ENCODE peak calls at places on chromosomes 7 and 10, in four cellular contexts. A, K, O and W are unnamed samples.

GRCh38 chr10:120184547-120185337 is 272.3 kb upstream of the PLPP4 start:
- DNase-seq in A (no peak), O (no peak), K (no peak), W (peak)

GRCh38 chr7:90892213-90892612 is 296.1 kb downstream of the CDK14 start:
- DNase-seq in O (no peak), K (peak), A (no peak), W (no peak)

GRCh38 chr10:124238367-124238766 is 145.0 kb upstream of the CHST15 start:
- DNase-seq in A (no peak), K (no peak), O (no peak), W (no peak)

GRCh38 chr10:102795453-102796406 is 41.5 kb downstream of the CYP17A1 start:
- DNase-seq in K (no peak), O (no peak), A (no peak), W (no peak)

GRCh38 chr10:29619273-29619672 is 15.5 kb downstream of the SVIL start:
- DNase-seq in K (no peak), O (no peak), A (peak), W (no peak)

GRCh38 chr7:132742152-132742551 is 165.9 kb upstream of the PLXNA4 start:
- DNase-seq in A (no peak), O (no peak), K (no peak), W (no peak)

GRCh38 chr10:77896058-77896457 is 30.5 kb downstream of the DLG5 start:
- DNase-seq in A (no peak), K (no peak), O (no peak), W (no peak)

GRCh38 chr7:54811925-54812264 is 52.9 kb upstream of the SEC61G start:
- DNase-seq in K (no peak), A (no peak), O (no peak), W (no peak)

GRCh38 chr10:33129181-33129928 is 171.3 kb upstream of the ITGB1 start:
- DNase-seq in O (no peak), A (no peak), K (no peak), W (no peak)

GRCh38 chr7:101536232-101536631 is 92.9 kb downstream of the MYL10 start:
- DNase-seq in O (no peak), K (no peak), A (peak), W (no peak)

GRCh38 chr10:88908194-88908593 is 28.1 kb downstream of the STAMBPL1 start:
- DNase-seq in O (no peak), A (no peak), K (no peak), W (no peak)

GRCh38 chr10:97355571-97355975 is 21.0 kb upstream of the FRAT2 start:
- DNase-seq in A (no peak), O (no peak), K (no peak), W (peak)

GRCh38 chr10:72104472-72105097 is 16.2 kb upstream of the SPOCK2 start:
- DNase-seq in K (no peak), A (no peak), O (no peak), W (no peak)

GRCh38 chr10:93468532-93469213 is 13.5 kb downstream of the MYOF start:
- DNase-seq in K (no peak), O (no peak), A (peak), W (no peak)

GRCh38 chr7:26705567-26705966 is 158.8 kb downstream of the SKAP2 start:
- DNase-seq in O (no peak), A (peak), K (no peak), W (no peak)

GRCh38 chr7:49166441-49166840 is 242.1 kb downstream of the CDC14C start:
- DNase-seq in O (no peak), K (no peak), A (no peak), W (no peak)

GRCh38 chr10:131402771-131403723 is 91.5 kb upstream of the TCERG1L start:
- DNase-seq in K (no peak), O (no peak), A (no peak), W (no peak)

GRCh38 chr10:114259825-114260224 is 20.8 kb downstream of the VWA2 start:
- DNase-seq in O (no peak), A (no peak), K (no peak), W (no peak)

GRCh38 chr7:31882187-31882586 is 188.0 kb downstream of the PDE1C start:
- DNase-seq in K (no peak), O (no peak), A (no peak), W (peak)
- TF ChIP-seq CREM in K (no peak), O (no peak), A (no peak), W (no peak)

GRCh38 chr10:17644485-17644964 is 574 bp downstream of the STAM start:
- DNase-seq in O (peak), K (no peak), A (no peak), W (no peak)

GRCh38 chr10:17643755-17644484 is at the start of gene STAM:
- DNase-seq in A (peak), K (peak), O (peak), W (peak)

GRCh38 chr10:17640331-17640816 is 3.6 kb upstream of the STAM start:
- DNase-seq in K (no peak), O (no peak), A (no peak), W (no peak)

GRCh38 chr10:17645591-17646345 is 1.8 kb downstream of the STAM start:
- DNase-seq in K (no peak), O (no peak), A (peak), W (no peak)

GRCh38 chr10:17643339-17643754 is 604 bp upstream of the STAM start:
- DNase-seq in O (no peak), A (peak), K (no peak), W (peak)
- TF ChIP-seq NR2C2 in O (no peak), A (no peak), K (no peak), W (no peak)

GRCh38 chr10:12180221-12180974 is 15.3 kb downstream of the NUDT5 start:
- DNase-seq in K (no peak), A (no peak), O (no peak), W (peak)
- TF ChIP-seq CREM in K (no peak), A (no peak), O (no peak), W (no peak)

GRCh38 chr10:18797286-18797685 is 138.1 kb downstream of the ARL5B start:
- DNase-seq in K (no peak), O (no peak), A (no peak), W (no peak)

GRCh38 chr10:18795549-18795948 is 136.3 kb downstream of the ARL5B start:
- DNase-seq in K (no peak), O (no peak), A (no peak), W (no peak)

DNA sequence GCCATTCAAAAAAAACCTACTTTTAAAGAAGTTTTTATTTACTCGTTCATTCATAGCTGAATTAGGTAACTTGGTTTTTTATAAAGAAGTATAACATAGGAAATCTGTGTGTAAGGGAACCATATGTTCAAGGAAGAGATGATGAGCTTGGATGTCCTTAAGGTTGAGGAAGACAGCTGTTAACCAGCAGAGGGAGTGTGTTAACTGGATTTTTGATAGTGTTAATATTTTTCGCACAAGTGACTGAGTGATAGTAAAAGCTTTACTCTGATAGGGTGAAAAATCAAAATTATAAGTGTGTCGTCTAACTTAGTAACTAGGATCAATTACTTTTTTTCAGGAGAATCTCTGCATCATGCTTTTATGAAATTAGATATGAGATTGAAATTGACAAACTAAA is 134.7 kb downstream of the ARL5B start:
- DNase-seq in O (no peak), A (peak), K (no peak), W (no peak)
- TF ChIP-seq NR2C2 in O (no peak), A (no peak), K (no peak), W (no peak)

GRCh38 chr7:128846781-128847444 is 15.7 kb upstream of the ATP6V1F start:
- DNase-seq in A (no peak), K (no peak), O (no peak), W (no peak)

GRCh38 chr7:128847721-128848211 is 14.9 kb upstream of the ATP6V1F start:
- DNase-seq in O (no peak), K (no peak), A (no peak), W (no peak)

GRCh38 chr7:128849804-128850490 is 12.7 kb upstream of the ATP6V1F start:
- DNase-seq in O (no peak), A (no peak), K (no peak), W (no peak)

GRCh38 chr7:128848289-128849155 is 14.1 kb upstream of the ATP6V1F start:
- DNase-seq in K (no peak), O (no peak), A (no peak), W (no peak)

GRCh38 chr7:128849156-128849515 is 13.5 kb upstream of the ATP6V1F start:
- DNase-seq in K (no peak), A (no peak), O (no peak), W (no peak)
- TF ChIP-seq CREM in K (no peak), A (no peak), O (no peak), W (no peak)

GRCh38 chr10:36366843-36367242 is 724.7 kb upstream of the FZD8 start:
- DNase-seq in O (no peak), A (no peak), K (no peak), W (no peak)

GRCh38 chr10:36367362-36367761 is 725.3 kb upstream of the FZD8 start:
- DNase-seq in A (no peak), K (no peak), O (no peak), W (no peak)

GRCh38 chr10:36358736-36359135 is 716.6 kb upstream of the FZD8 start:
- DNase-seq in A (no peak), K (no peak), O (no peak), W (no peak)

DNA sequence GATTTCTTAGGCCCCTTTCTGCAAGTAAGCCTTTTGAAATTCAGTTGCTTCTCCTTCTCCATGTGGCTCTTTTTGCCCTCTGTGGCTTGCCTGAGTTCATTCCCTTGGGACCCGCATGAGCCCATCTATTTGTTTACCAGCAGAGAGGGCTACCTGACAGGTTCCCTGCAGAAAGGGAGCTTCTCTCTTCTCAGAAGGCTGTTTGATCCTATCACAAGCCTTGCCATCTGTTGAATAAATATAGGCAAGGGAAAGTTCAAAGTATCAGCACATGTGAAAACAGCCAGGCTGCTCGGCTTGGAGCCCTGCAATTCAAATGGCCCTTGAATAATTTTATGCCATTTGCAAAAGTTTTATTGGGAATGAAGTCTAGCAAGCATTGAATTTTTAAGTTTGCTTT is 720.2 kb upstream of the FZD8 start:
- DNase-seq in A (peak), O (no peak), K (no peak), W (no peak)
- TF ChIP-seq NR2C2 in A (no peak), O (no peak), K (no peak), W (no peak)

DNA sequence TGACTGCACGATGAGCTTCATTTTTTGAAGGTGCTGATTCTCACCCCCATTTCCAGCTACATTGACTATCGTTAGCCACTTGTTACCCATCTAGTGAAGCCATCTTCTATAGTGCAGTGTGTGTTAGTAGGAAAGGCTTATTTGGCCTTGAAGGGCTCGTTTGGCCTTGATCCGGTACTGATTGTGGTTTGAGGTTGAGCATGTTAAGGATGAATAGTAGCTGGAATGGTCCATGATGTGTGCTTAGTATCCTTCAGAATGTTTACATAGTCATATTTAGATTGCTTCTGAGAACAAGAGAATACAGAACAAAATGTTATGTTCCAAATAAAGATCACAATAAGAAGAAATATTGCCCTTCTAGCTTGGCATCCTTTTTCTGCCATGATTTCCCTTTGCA is 591.5 kb downstream of the AUTS2 start:
- DNase-seq in K (no peak), A (no peak), O (no peak), W (no peak)
- TF ChIP-seq CREM in K (no peak), A (no peak), O (no peak), W (no peak)